ENCODE peak calls at places on chromosomes 11 and 22, in six cellular contexts. P is OCI-LY7, F is breast epithelium, T is stomach, C is tibial nerve, G is pancreas. X is an unnamed sample.

GRCh38 chr22:36383110-36383581 is 4.6 kb downstream of the MYH9 start:
- DNase-seq in P (peak), F (peak), T (peak), C (no peak), G (no peak), X (no peak)

GRCh38 chr22:48948575-48949170 is 879.0 kb downstream of the BRD1 start:
- DNase-seq in P (no peak), F (no peak), T (peak), C (no peak), G (no peak), X (no peak)

GRCh38 chr11:75330279-75330678 is 21.2 kb downstream of the ARRB1 start:
- DNase-seq in P (no peak), F (no peak), T (peak), C (no peak), G (no peak), X (no peak)

GRCh38 chr11:119567667-119568582 is 145.0 kb upstream of the THY1 start:
- DNase-seq in P (no peak), F (no peak), T (no peak), C (no peak), G (no peak), X (peak)

GRCh38 chr11:20249313-20249873 is 89.1 kb upstream of the DBX1 start:
- DNase-seq in P (no peak), F (no peak), T (no peak), C (no peak), G (no peak), X (no peak)

GRCh38 chr11:10317281-10317755 is 12.4 kb downstream of the ADM start:
- DNase-seq in P (peak), F (no peak), T (no peak), C (no peak), G (no peak), X (no peak)

GRCh38 chr11:25775608-25776007 is 556.3 kb upstream of the ANO3 start:
- DNase-seq in P (no peak), F (no peak), T (no peak), C (no peak), G (no peak), X (no peak)

GRCh38 chr11:70448983-70449567 is 50.7 kb downstream of the CTTN start:
- DNase-seq in P (peak), F (no peak), T (no peak), C (no peak), G (no peak), X (no peak)

GRCh38 chr11:117750357-117750756 is 46.7 kb downstream of the DSCAML1 start:
- DNase-seq in P (no peak), F (no peak), T (no peak), C (no peak), G (no peak), X (no peak)

GRCh38 chr11:102177974-102178631 is 67.9 kb downstream of the YAP1 start:
- DNase-seq in P (no peak), F (no peak), T (no peak), C (no peak), G (peak), X (no peak)

GRCh38 chr11:124892131-124892530 is 5.5 kb downstream of the ROBO4 start:
- DNase-seq in P (no peak), F (no peak), T (no peak), C (peak), G (no peak), X (no peak)

GRCh38 chr11:124892750-124893454 is 4.8 kb downstream of the ROBO4 start:
- DNase-seq in P (no peak), F (no peak), T (no peak), C (peak), G (no peak), X (no peak)

GRCh38 chr11:124889692-124890091 is 8.0 kb downstream of the ROBO4 start:
- DNase-seq in P (no peak), F (no peak), T (no peak), C (no peak), G (no peak), X (no peak)

GRCh38 chr11:124890701-124891389 is 6.8 kb downstream of the ROBO4 start:
- DNase-seq in P (no peak), F (no peak), T (no peak), C (peak), G (no peak), X (no peak)

GRCh38 chr11:124891390-124891861 is 6.2 kb downstream of the ROBO4 start:
- DNase-seq in P (no peak), F (no peak), T (no peak), C (peak), G (no peak), X (no peak)
- TF ChIP-seq CTCF in P (no peak), F (no peak), T (no peak), C (no peak), G (no peak), X (no peak)

GRCh38 chr22:22893077-22893805 is 5.6 kb downstream of the IGLL5 start:
- DNase-seq in P (peak), F (no peak), T (no peak), C (no peak), G (no peak), X (no peak)
- H3K4me3 ChIP-seq in P (peak), F (no peak), T (no peak), C (no peak), G (no peak), X (no peak)

GRCh38 chr11:36151933-36152580 is 137.2 kb downstream of the COMMD9 start:
- DNase-seq in P (no peak), F (no peak), T (no peak), C (no peak), G (no peak), X (no peak)

GRCh38 chr11:36150986-36151385 is 138.2 kb downstream of the COMMD9 start:
- DNase-seq in P (no peak), F (no peak), T (no peak), C (no peak), G (no peak), X (no peak)

GRCh38 chr11:36148701-36149100 is 140.5 kb downstream of the COMMD9 start:
- DNase-seq in P (no peak), F (no peak), T (no peak), C (no peak), G (no peak), X (no peak)

GRCh38 chr11:36147491-36147890 is 141.7 kb downstream of the COMMD9 start:
- DNase-seq in P (no peak), F (no peak), T (no peak), C (no peak), G (no peak), X (no peak)

GRCh38 chr11:36149538-36150242 is 139.5 kb downstream of the COMMD9 start:
- DNase-seq in P (no peak), F (no peak), T (peak), C (peak), G (peak), X (peak)
- TF ChIP-seq CTCF in P (peak), F (peak), T (peak), C (peak), G (no peak), X (peak)

GRCh38 chr11:66313321-66314185 is 3.3 kb downstream of the CD248 start:
- DNase-seq in P (no peak), F (no peak), T (no peak), C (no peak), G (no peak), X (no peak)
- H3K4me3 ChIP-seq in P (peak), F (peak), T (peak), C (peak), G (peak), X (peak)

DNA sequence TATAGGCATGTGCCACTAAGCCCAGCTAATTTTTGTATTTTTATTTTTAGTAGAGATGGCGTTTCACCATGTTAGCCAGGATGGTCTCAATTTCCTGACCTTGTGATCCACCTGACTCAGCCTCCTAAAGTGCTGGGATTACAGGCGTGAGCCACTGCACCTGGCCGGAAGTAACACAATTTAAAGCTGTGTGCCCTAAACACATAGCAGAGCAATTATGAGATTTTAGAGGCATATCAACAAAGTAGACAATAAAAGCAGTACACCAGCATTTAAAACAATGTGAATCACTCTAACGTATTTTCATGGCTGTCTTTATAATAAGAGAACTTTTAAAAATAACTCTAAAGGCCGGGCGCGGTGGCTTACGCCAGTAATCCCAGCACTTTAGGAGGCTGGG is 42.4 kb downstream of the PRR14L start:
- DNase-seq in P (peak), F (no peak), T (no peak), C (no peak), G (no peak), X (no peak)
- TF ChIP-seq CTCF in P (no peak), F (no peak), T (no peak), C (no peak), G (no peak), X (no peak)

DNA sequence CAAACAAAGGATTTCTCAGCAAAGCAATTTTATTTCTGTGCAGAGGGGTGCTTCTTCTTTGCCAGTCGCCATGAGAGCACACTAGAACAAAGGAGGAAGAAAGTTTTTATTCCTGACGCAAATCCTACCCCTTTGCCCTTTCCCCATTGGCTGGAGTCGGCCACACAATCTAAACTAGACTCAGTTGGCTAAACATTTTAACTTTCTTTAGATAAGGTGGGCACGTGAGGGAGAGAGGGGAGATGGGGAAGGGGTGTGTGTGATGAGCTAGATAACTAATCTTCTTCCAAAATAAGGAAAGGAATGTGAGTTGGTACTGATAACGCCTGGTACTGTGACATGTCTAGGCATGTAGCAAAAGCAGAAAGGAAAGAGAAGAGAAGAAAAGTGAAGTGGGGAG is 626 bp downstream of the TRIM22 start:
- DNase-seq in P (no peak), F (no peak), T (no peak), C (peak), G (no peak), X (no peak)
- H3K4me3 ChIP-seq in P (peak), F (peak), T (peak), C (peak), G (peak), X (peak)